ENCODE peak calls at places on chromosomes 4 and X, in eight cellular contexts. X is NCI-H1930; I is ureter; J is immature natural killer cell; B is naive thymus-derived CD8-positive, alpha-beta T cell; Z is activated B cell treated with CpG ODN at 0.5 μM for 24 hours; S is Peyer's patch; D is NCI-H1092 treated with DMSO at 0.1 percent for 48 hours. O is an unnamed sample.

GRCh38 chr4:145956288-145956890 is 17.8 kb upstream of the ZNF827 start:
- DNase-seq in B (peak; percentile 33), J (peak; percentile 34), Z (no peak), X (peak; percentile 38), D (peak; percentile 29), I (no peak), S (peak; percentile 58), O (peak; percentile 23)

GRCh38 chr4:113683143-113683542 is 78.4 kb downstream of the CAMK2D start:
- DNase-seq in J (peak; percentile 17), B (peak; percentile 65), I (no peak), D (peak; percentile 37), S (peak; percentile 82), Z (peak; percentile 33), X (no peak), O (no peak)

GRCh38 chrX:50799531-50799961 is 14.4 kb downstream of the SHROOM4 start:
- DNase-seq in S (no peak), Z (no peak), B (no peak), X (no peak), J (no peak), D (no peak), I (no peak), O (no peak)

GRCh38 chrX:154717824-154718223 is 33.1 kb downstream of the GAB3 start:
- DNase-seq in Z (no peak), J (peak; percentile 64), I (no peak), D (no peak), S (peak; percentile 60), B (no peak), X (no peak), O (no peak)

GRCh38 chr4:101818362-101818761 is 27.8 kb downstream of the BANK1 start:
- DNase-seq in Z (no peak), J (no peak), X (no peak), D (no peak), I (no peak), S (no peak), B (no peak), O (no peak)

GRCh38 chr4:113288691-113289090 is 239.2 kb downstream of the ANK2 start:
- DNase-seq in J (no peak), D (no peak), B (no peak), Z (no peak), S (no peak), X (no peak), I (no peak), O (no peak)

GRCh38 chr4:879730-880079 is 52.4 kb downstream of the GAK start:
- DNase-seq in I (no peak), Z (no peak), D (no peak), B (no peak), J (no peak), X (no peak), S (no peak), O (no peak)

GRCh38 chr4:123450393-123450792 is 53.8 kb downstream of the SPRY1 start:
- DNase-seq in I (no peak), D (no peak), J (no peak), Z (no peak), B (no peak), S (no peak), X (no peak), O (no peak)

GRCh38 chr4:177239878-177240277 is 69.8 kb upstream of the NEIL3 start:
- DNase-seq in J (no peak), B (no peak), X (no peak), S (no peak), I (no peak), Z (no peak), D (no peak), O (no peak)

GRCh38 chr4:82774711-82775171 is 23.9 kb downstream of the SCD5 start:
- DNase-seq in D (peak; percentile 10), Z (no peak), X (no peak), J (no peak), S (no peak), I (no peak), B (no peak), O (no peak)

GRCh38 chr4:55169352-55169959 is 44.1 kb upstream of the KDR start:
- DNase-seq in Z (no peak), X (no peak), D (no peak), J (no peak), S (no peak), I (no peak), B (no peak), O (no peak)

GRCh38 chrX:40132751-40133150 is 35.0 kb upstream of the BCOR start:
- DNase-seq in D (no peak), B (no peak), J (no peak), X (no peak), I (peak; percentile 83), Z (no peak), S (peak; percentile 77), O (no peak)

GRCh38 chr4:122777846-122778501 is 45.5 kb downstream of the BBS12 start:
- DNase-seq in D (no peak), Z (no peak), J (no peak), S (no peak), B (no peak), X (no peak), I (no peak), O (no peak)

GRCh38 chr4:77193511-77194236 is 36.7 kb downstream of the CCNG2 start:
- DNase-seq in B (peak; percentile 71), I (peak; percentile 61), D (no peak), S (peak; percentile 93), Z (peak; percentile 73), X (no peak), J (peak; percentile 69), O (no peak)

GRCh38 chr4:153465583-153465921 is 608 bp upstream of the TMEM131L start:
- DNase-seq in J (no peak), I (peak; percentile 58), B (no peak), D (peak; percentile 55), X (no peak), Z (no peak), S (peak; percentile 82), O (no peak)

GRCh38 chrX:123601437-123601836 is 131.4 kb downstream of the THOC2 start:
- DNase-seq in D (no peak), B (no peak), X (no peak), I (no peak), J (no peak), S (no peak), Z (no peak), O (no peak)

GRCh38 chrX:123920065-123920785 is 41.3 kb upstream of the STAG2 start:
- DNase-seq in Z (no peak), B (no peak), I (no peak), X (no peak), D (no peak), S (no peak), J (no peak), O (peak; percentile 78)

GRCh38 chr4:128502818-128503527 is 215.4 kb upstream of the PGRMC2 start:
- DNase-seq in S (no peak), X (no peak), I (no peak), Z (no peak), D (no peak), J (no peak), B (no peak), O (no peak)